ENCODE peak calls at places on chromosomes 4 and X, in eight cellular contexts. Y, O, P, L, N, I, A and V are unnamed samples.

GRCh38 chrX:10984213-10984612 is 126.9 kb upstream of the HCCS start:
- DNase-seq in N (no peak), I (no peak), A (no peak), O (no peak), P (no peak), Y (no peak), L (no peak), V (no peak)

GRCh38 chrX:13647709-13648212 is 5.2 kb upstream of the TCEANC start:
- DNase-seq in P (peak), N (peak), O (peak), A (peak), L (no peak), I (peak), Y (peak), V (peak)

GRCh38 chrX:37348237-37349130 is 680 bp upstream of the PRRG1 start:
- DNase-seq in L (no peak), A (no peak), N (no peak), P (peak), O (no peak), Y (no peak), I (peak), V (no peak)

GRCh38 chr4:74181225-74181624 is 23.3 kb downstream of the MTHFD2L start:
- DNase-seq in N (no peak), I (peak), A (no peak), Y (no peak), L (no peak), O (no peak), P (no peak), V (peak)

GRCh38 chr4:41575207-41575606 is 37.2 kb downstream of the LIMCH1 start:
- DNase-seq in O (no peak), I (peak), Y (no peak), N (no peak), A (no peak), L (no peak), P (no peak), V (no peak)

GRCh38 chr4:121146530-121146929 is 17.6 kb downstream of the TNIP3 start:
- DNase-seq in L (no peak), P (no peak), N (no peak), A (no peak), O (no peak), I (peak), Y (no peak), V (no peak)

GRCh38 chr4:1202526-1203378 is 30.4 kb upstream of the SPON2 start:
- DNase-seq in L (no peak), O (no peak), A (peak), N (no peak), P (no peak), Y (peak), I (no peak), V (no peak)

GRCh38 chrX:15985937-15986336 is 131.3 kb upstream of the AP1S2 start:
- DNase-seq in P (no peak), O (no peak), L (no peak), N (no peak), A (peak), I (peak), Y (no peak), V (peak)

GRCh38 chr4:6942238-6942800 is 32.7 kb downstream of the TBC1D14 start:
- DNase-seq in Y (peak), P (peak), A (peak), O (no peak), N (no peak), I (peak), L (peak), V (peak)

GRCh38 chr4:158111241-158111640 is 61.6 kb downstream of the GASK1B start:
- DNase-seq in I (peak), L (no peak), O (no peak), N (no peak), Y (no peak), A (no peak), P (no peak), V (no peak)

GRCh38 chr4:53656421-53656981 is 65.2 kb upstream of the LNX1 start:
- DNase-seq in N (no peak), Y (no peak), L (no peak), A (no peak), P (no peak), I (peak), O (no peak), V (peak)

GRCh38 chr4:186563761-186564160 is 8.4 kb upstream of the MTNR1A start:
- DNase-seq in P (no peak), L (no peak), Y (no peak), I (no peak), O (no peak), A (no peak), N (no peak), V (peak)

GRCh38 chrX:46965125-46965758 is 53.0 kb downstream of the JADE3 start:
- DNase-seq in N (no peak), Y (no peak), P (no peak), A (no peak), L (no peak), O (no peak), I (peak), V (peak)

GRCh38 chr4:77930154-77930553 is 67.5 kb downstream of the MRPL1 start:
- DNase-seq in A (no peak), Y (no peak), L (no peak), I (no peak), P (no peak), N (no peak), O (no peak), V (no peak)

GRCh38 chr4:69910016-69910782 is 20.7 kb upstream of the CSN1S1 start:
- DNase-seq in I (peak), L (no peak), Y (no peak), O (no peak), A (no peak), N (no peak), P (no peak), V (no peak)

GRCh38 chr4:111960241-111960667 is 185.0 kb upstream of the FAM241A start:
- DNase-seq in O (no peak), L (no peak), Y (no peak), A (no peak), I (peak), P (no peak), N (no peak), V (peak)

GRCh38 chrX:132968282-132968681 is 9.9 kb upstream of the HS6ST2 start:
- DNase-seq in P (no peak), Y (no peak), N (no peak), I (peak), A (no peak), O (no peak), L (no peak), V (no peak)

GRCh38 chr4:143700420-143701352 is at the start of gene FREM3:
- DNase-seq in N (no peak), A (peak), P (no peak), L (peak), O (no peak), I (no peak), Y (no peak), V (no peak)

GRCh38 chr4:99859618-99860017 is 34.6 kb downstream of the LAMTOR3 start:
- DNase-seq in N (no peak), O (peak), A (no peak), L (no peak), Y (no peak), P (no peak), I (no peak), V (no peak)

GRCh38 chr4:3304831-3305609 is 12.2 kb downstream of the RGS12 start:
- DNase-seq in L (no peak), P (no peak), N (no peak), Y (peak), O (no peak), I (peak), A (no peak), V (no peak)

GRCh38 chr4:76896731-76897521 is 1.0 kb downstream of the SOWAHB start:
- DNase-seq in Y (no peak), I (no peak), P (peak), A (peak), L (no peak), N (peak), O (peak), V (no peak)

GRCh38 chr4:177482367-177482766 is 40.1 kb upstream of the AGA start:
- DNase-seq in P (no peak), I (no peak), Y (no peak), A (no peak), L (no peak), O (no peak), N (no peak), V (no peak)

GRCh38 chrX:45264865-45265264 is 64.2 kb upstream of the DIPK2B start:
- DNase-seq in L (no peak), N (no peak), Y (no peak), A (no peak), O (no peak), P (no peak), I (no peak), V (no peak)

GRCh38 chrX:134004038-134004437 is 18.6 kb upstream of the GPC3 start:
- DNase-seq in I (peak), A (no peak), P (no peak), N (no peak), O (no peak), Y (no peak), L (no peak), V (peak)